ENCODE peak calls at places on chromosomes 11 and 22, in six cellular contexts. V, C, G, I, F and K are unnamed samples.

GRCh38 chr22:50548046-50548912 is 2.6 kb downstream of the KLHDC7B start:
- DNase-seq in V (peak; percentile 41), C (peak; percentile 69), G (no peak), I (peak; percentile 59), F (no peak), K (no peak)

GRCh38 chr22:39234867-39235687 is 9.7 kb downstream of the PDGFB start:
- DNase-seq in V (no peak), C (peak; percentile 77), G (no peak), I (peak; percentile 82), F (no peak), K (no peak)

GRCh38 chr22:22397292-22397870 is 111.2 kb downstream of the ZNF280B start:
- DNase-seq in V (peak; percentile 34), C (no peak), G (peak; percentile 24), I (no peak), F (peak; percentile 61), K (no peak)

GRCh38 chr11:88359529-88359928 is 22.0 kb upstream of the CTSC start:
- DNase-seq in V (peak; percentile 23), C (no peak), G (no peak), I (no peak), F (no peak), K (no peak)

GRCh38 chr11:21514298-21514697 is 678.6 kb upstream of the ANO5 start:
- DNase-seq in V (peak; percentile 1), C (no peak), G (no peak), I (no peak), F (no peak), K (no peak)

GRCh38 chr11:10742460-10743208 is 8.4 kb upstream of the CTR9 start:
- DNase-seq in V (no peak), C (no peak), G (no peak), I (no peak), F (peak; percentile 64), K (no peak)

GRCh38 chr11:94909371-94909820 is 64.0 kb downstream of the CWC15 start:
- DNase-seq in V (no peak), C (no peak), G (no peak), I (no peak), F (peak; percentile 83), K (no peak)

GRCh38 chr11:134640971-134641968 is 229.2 kb upstream of the B3GAT1 start:
- DNase-seq in V (no peak), C (no peak), G (no peak), I (no peak), F (no peak), K (no peak)

GRCh38 chr11:69661413-69661715 is 13.8 kb downstream of the LTO1 start:
- DNase-seq in V (no peak), C (no peak), G (no peak), I (no peak), F (no peak), K (no peak)

GRCh38 chr11:72743321-72744221 is 8.6 kb downstream of the ARAP1 start:
- DNase-seq in V (peak; percentile 85), C (no peak), G (no peak), I (no peak), F (no peak), K (peak; percentile 82)

DNA sequence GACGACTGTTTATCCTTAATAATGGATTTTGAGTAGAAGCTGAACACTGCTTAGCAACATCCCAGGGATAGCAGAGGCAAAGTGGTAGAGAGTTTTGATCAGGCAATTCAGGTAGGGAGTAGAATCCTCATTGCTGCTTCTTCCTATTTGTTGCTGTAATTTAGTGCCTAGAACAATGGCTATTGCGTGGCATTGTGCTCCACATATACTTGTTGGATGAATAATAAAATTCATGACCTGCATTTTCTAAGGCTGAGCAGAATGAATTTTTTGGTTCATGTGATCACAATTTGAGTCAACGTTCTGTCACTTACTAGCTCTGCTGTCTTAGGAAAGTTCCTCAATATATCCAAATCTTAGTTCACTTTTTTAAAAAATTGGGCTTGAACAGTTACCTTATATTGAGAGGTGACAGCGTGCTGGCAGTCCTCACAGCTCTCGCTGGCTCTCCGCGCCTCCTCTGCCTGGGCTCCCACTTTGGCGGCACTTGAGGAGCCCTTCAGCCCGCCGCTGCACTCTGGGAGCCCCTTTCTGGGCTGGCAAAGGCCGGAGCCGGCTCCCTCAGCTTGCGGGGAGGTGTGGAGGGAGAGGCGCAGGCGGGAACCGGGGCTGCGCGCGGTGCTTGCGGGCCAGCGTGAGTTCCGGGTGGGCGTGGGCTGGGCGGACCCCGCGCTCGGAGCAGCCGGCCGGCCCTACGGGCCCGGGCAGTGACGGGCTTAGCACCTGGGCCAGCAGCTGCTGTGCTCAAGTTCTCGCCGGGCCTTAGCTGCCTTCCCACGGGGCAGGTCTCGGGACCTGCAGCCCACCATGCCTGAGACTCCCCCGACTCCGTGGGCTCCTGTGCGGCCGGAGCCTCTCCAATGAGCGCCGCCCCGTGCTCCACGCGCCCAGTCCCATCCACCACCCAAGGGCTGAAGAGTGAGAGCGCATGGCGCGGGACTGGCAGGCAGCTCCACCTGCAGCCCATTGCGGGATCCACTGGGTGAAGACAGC is 350.6 kb downstream of the ETS1 start:
- DNase-seq in V (no peak), C (no peak), G (no peak), I (no peak), F (no peak), K (no peak)
- H3K4me3 ChIP-seq in V (no peak overlapping the region), C (no peak overlapping the region), G (no peak overlapping the region), I (no peak overlapping the region), F (no peak overlapping the region), K (no peak overlapping the region)

GRCh38 chr11:37552284-37552683 is 954.2 kb upstream of the RAG2 start:
- DNase-seq in V (no peak), C (no peak), G (no peak), I (no peak), F (no peak), K (no peak)
- H3K4me3 ChIP-seq in V (no peak overlapping the region), C (no peak overlapping the region), G (no peak overlapping the region), I (no peak overlapping the region), F (no peak overlapping the region), K (no peak overlapping the region)

GRCh38 chr11:413120-414081 is 1.4 kb downstream of the SIGIRR start:
- DNase-seq in V (peak; percentile 25), C (no peak), G (no peak), I (no peak), F (no peak), K (no peak)

GRCh38 chr11:415640-416041 is 842 bp upstream of the SIGIRR start:
- DNase-seq in V (no peak), C (no peak), G (no peak), I (no peak), F (no peak), K (no peak)

GRCh38 chr11:416051-416756 is 1.4 kb upstream of the SIGIRR start:
- DNase-seq in V (no peak), C (no peak), G (no peak), I (no peak), F (no peak), K (no peak)

GRCh38 chr11:412641-413119 is 2.1 kb downstream of the SIGIRR start:
- DNase-seq in V (no peak), C (no peak), G (no peak), I (no peak), F (no peak), K (no peak)

GRCh38 chr11:414333-414857 is 404 bp downstream of the SIGIRR start:
- DNase-seq in V (peak; percentile 49), C (no peak), G (no peak), I (no peak), F (no peak), K (no peak)
- H3K4me3 ChIP-seq in V (peak overlapping the region; percentile 54), C (peak overlapping the region; percentile 57), G (no peak overlapping the region), I (no peak overlapping the region), F (no peak overlapping the region), K (peak overlapping the region; percentile 7)

DNA sequence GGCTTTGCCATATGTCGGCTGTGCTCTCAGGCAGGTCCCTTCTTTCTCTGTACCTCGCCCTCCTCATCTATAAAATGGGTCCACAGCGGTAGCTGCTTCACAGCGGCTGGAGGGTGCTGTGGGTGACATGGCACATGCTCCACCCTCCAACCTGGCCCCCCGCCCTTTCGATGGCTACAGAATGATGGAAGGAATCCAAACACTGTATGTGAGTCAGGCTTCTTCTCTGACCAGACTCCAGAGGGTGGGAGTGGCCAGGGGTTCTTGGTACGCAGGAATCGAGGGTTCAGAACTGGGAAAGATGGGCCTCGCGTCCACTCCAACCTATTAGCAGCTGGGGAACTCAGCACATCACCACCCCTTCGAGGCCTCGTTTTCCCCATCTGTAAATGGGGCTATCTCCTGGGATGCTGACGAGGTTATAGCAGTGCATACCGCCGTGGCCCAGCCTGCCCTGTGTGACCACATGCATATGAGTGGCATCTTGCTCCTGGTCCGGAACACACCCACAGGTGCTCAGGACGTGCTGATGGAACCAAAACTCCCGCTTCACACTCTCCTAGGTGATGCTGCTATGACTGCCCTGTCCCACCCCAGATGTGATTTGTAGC is 26.4 kb downstream of the MN1 start:
- DNase-seq in V (no peak), C (no peak), G (no peak), I (no peak), F (peak; percentile 60), K (no peak)
- H3K4me3 ChIP-seq in V (no peak overlapping the region), C (no peak overlapping the region), G (no peak overlapping the region), I (no peak overlapping the region), F (no peak overlapping the region), K (no peak overlapping the region)

DNA sequence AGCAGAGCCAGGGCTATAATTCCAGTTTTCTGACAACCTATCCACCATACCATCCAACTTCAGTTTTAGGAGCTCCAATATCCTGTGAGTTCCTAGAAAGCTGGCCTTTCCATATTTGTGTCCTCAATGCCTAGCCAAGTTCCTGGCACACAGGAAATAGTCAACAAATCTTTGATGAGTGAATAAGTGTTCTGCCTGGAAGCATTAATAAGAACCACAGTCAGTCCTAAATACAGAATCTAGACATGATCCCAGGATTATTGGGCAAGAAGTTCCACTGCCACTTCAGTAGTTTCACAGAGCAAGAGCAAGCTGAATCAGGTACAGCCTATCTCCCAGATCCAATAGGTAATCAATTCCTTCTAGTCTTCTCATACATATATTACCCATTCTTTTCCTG is 942.0 kb downstream of the DLG2 start:
- DNase-seq in V (no peak), C (no peak), G (no peak), I (no peak), F (no peak), K (no peak)
- H3K4me3 ChIP-seq in V (no peak overlapping the region), C (no peak overlapping the region), G (no peak overlapping the region), I (no peak overlapping the region), F (no peak overlapping the region), K (no peak overlapping the region)

GRCh38 chr11:30852645-30853044 is 266.5 kb upstream of the MPPED2 start:
- DNase-seq in V (no peak), C (no peak), G (no peak), I (no peak), F (no peak), K (no peak)
- H3K4me3 ChIP-seq in V (no peak overlapping the region), C (no peak overlapping the region), G (no peak overlapping the region), I (no peak overlapping the region), F (no peak overlapping the region), K (no peak overlapping the region)

GRCh38 chr22:37284807-37285355 is 2.6 kb downstream of the CYTH4 start:
- DNase-seq in V (peak; percentile 85), C (peak; percentile 76), G (no peak), I (peak; percentile 52), F (no peak), K (no peak)
- H3K4me3 ChIP-seq in V (peak overlapping the region; percentile 80), C (peak overlapping the region; percentile 59), G (no peak overlapping the region), I (no peak overlapping the region), F (no peak overlapping the region), K (peak overlapping the region; percentile 66)